ENCODE peak calls at places on chromosomes 16 and 17, in five cellular contexts. G is AG10803, A is heart right ventricle, R is AG04449, Y is tibial nerve. O is an unnamed sample.

GRCh38 chr17:36837616-36838272 is 99.5 kb upstream of the LHX1 start:
- DNase-seq in Y (no peak), A (no peak), R (no peak), G (no peak), O (no peak)

GRCh38 chr17:36901506-36901905 is 35.8 kb upstream of the LHX1 start:
- DNase-seq in R (no peak), G (peak; percentile 35), Y (no peak), A (no peak), O (no peak)

GRCh38 chr17:60594747-60595146 is 5.2 kb upstream of the PPM1D start:
- DNase-seq in R (no peak), Y (no peak), G (no peak), A (no peak), O (no peak)

GRCh38 chr16:58196898-58197313 is 1.0 kb downstream of the CSNK2A2 start:
- DNase-seq in G (peak; percentile 29), A (no peak), Y (no peak), R (no peak), O (no peak)

GRCh38 chr17:49975531-49975930 is 6.5 kb downstream of the DLX4 start:
- DNase-seq in A (no peak), R (no peak), G (no peak), Y (no peak), O (no peak)

GRCh38 chr17:73175962-73176565 is 11.3 kb downstream of the SSTR2 start:
- DNase-seq in G (no peak), R (no peak), A (no peak), Y (no peak), O (no peak)

GRCh38 chr16:3235856-3236669 is 1.1 kb upstream of the ZNF200 start:
- DNase-seq in Y (no peak), A (peak; percentile 23), R (no peak), G (no peak), O (no peak)

GRCh38 chr17:45970659-45971058 is 28.4 kb upstream of the STH start:
- DNase-seq in Y (no peak), G (no peak), R (no peak), A (no peak), O (no peak)

GRCh38 chr17:78883533-78884131 is 19.4 kb downstream of the CEP295NL start:
- DNase-seq in A (peak; percentile 85), R (peak; percentile 75), G (peak; percentile 97), Y (peak; percentile 83), O (no peak)

GRCh38 chr16:83044589-83044988 is 417.8 kb downstream of the CDH13 start:
- DNase-seq in A (no peak), R (no peak), G (no peak), Y (no peak), O (no peak)

GRCh38 chr17:28641579-28641978 is 3.4 kb downstream of the BLTP2 start:
- DNase-seq in Y (no peak), A (no peak), G (no peak), R (no peak), O (no peak)

GRCh38 chr17:1709971-1710806 is at the start of gene TLCD2:
- DNase-seq in A (peak; percentile 74), G (peak; percentile 77), Y (peak; percentile 59), R (no peak), O (no peak)

GRCh38 chr17:58316260-58316960 is 12.2 kb downstream of the TSPOAP1 start:
- DNase-seq in Y (no peak), A (no peak), R (no peak), G (no peak), O (no peak)

GRCh38 chr16:19879241-19879792 is 5.3 kb downstream of the GPRC5B start:
- DNase-seq in Y (no peak), R (no peak), G (no peak), A (peak; percentile 57), O (no peak)

GRCh38 chr16:11105038-11105903 is 150.7 kb downstream of the SOCS1 start:
- DNase-seq in A (no peak), G (peak; percentile 93), R (peak; percentile 79), Y (no peak), O (peak; percentile 78)

GRCh38 chr16:22970191-22970845 is 156.4 kb downstream of the HS3ST2 start:
- DNase-seq in R (no peak), G (no peak), A (peak; percentile 33), Y (no peak), O (no peak)

GRCh38 chr17:64772845-64773299 is 110.8 kb upstream of the SMURF2 start:
- DNase-seq in A (no peak), G (no peak), R (no peak), Y (no peak), O (no peak)

GRCh38 chr17:64771980-64772844 is 110.1 kb upstream of the SMURF2 start:
- DNase-seq in G (no peak), R (no peak), A (no peak), Y (no peak), O (no peak)

GRCh38 chr17:64773836-64774761 is 112.0 kb upstream of the SMURF2 start:
- DNase-seq in R (no peak), G (peak; percentile 50), A (no peak), Y (no peak), O (no peak)

GRCh38 chr17:64774888-64775600 is 112.9 kb upstream of the SMURF2 start:
- DNase-seq in G (no peak), Y (no peak), A (no peak), R (no peak), O (no peak)

DNA sequence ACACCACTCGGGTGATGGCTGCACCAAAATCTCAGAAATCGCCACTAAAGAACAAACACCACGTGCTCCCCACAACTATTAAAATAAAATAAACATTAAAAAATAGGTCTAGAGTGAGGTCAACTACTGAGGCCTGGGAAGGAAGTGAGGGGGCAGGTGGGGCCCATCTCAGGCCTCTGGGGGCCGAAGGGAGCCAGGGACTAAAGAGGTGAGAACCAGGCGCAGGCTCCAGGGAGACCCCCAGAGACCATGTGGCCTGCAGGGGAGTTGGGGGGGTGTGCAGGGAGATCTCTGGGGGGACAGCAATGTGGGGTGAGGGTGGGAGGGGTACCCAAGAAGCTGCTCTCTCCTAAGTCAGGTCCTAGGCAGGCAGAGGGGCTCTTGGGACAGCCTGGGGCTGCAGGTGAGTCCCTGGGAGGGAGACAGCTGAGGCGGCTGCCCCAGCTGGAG is 111.3 kb upstream of the SMURF2 start:
- DNase-seq in Y (no peak), A (no peak), G (no peak), R (no peak), O (no peak)
- H3K4me3 ChIP-seq in Y (no peak overlapping the region), A (no peak overlapping the region), G (no peak overlapping the region), R (no peak overlapping the region), O (no peak overlapping the region)

GRCh38 chr16:50156590-50156989 is 3.5 kb downstream of the TENT4B start:
- DNase-seq in Y (no peak), A (no peak), R (no peak), G (no peak), O (no peak)

GRCh38 chr16:50161950-50162349 is 8.8 kb downstream of the TENT4B start:
- DNase-seq in G (no peak), A (no peak), Y (no peak), R (no peak), O (no peak)

GRCh38 chr16:50165473-50165872 is 12.4 kb downstream of the TENT4B start:
- DNase-seq in G (no peak), A (no peak), R (no peak), Y (no peak), O (no peak)

GRCh38 chr16:50155925-50156324 is 2.8 kb downstream of the TENT4B start:
- DNase-seq in Y (no peak), R (no peak), A (no peak), G (no peak), O (no peak)

GRCh38 chr16:50160495-50161164 is 7.5 kb downstream of the TENT4B start:
- DNase-seq in A (no peak), R (no peak), G (peak; percentile 71), Y (no peak), O (no peak)
- H3K4me3 ChIP-seq in A (no peak overlapping the region), R (no peak overlapping the region), G (no peak overlapping the region), Y (no peak overlapping the region), O (no peak overlapping the region)

GRCh38 chr17:17934796-17935195 is 37.4 kb downstream of the TOM1L2 start:
- DNase-seq in A (no peak), G (no peak), R (no peak), Y (no peak), O (no peak)
- H3K4me3 ChIP-seq in A (no peak overlapping the region), G (no peak overlapping the region), R (no peak overlapping the region), Y (no peak overlapping the region), O (no peak overlapping the region)

GRCh38 chr16:67668495-67669157 is 2.0 kb downstream of the C16orf86 start:
- DNase-seq in R (no peak), Y (no peak), G (no peak), A (no peak), O (no peak)
- H3K4me3 ChIP-seq in R (no peak overlapping the region), Y (no peak overlapping the region), G (no peak overlapping the region), A (no peak overlapping the region), O (no peak overlapping the region)

GRCh38 chr16:67244387-67245188 is 2.7 kb downstream of the FHOD1 start:
- DNase-seq in R (peak; percentile 58), A (peak; percentile 86), Y (no peak), G (peak; percentile 89), O (peak; percentile 74)
- H3K4me3 ChIP-seq in R (peak overlapping the region; percentile 32), A (peak overlapping the region; percentile 69), Y (no peak overlapping the region), G (peak overlapping the region; percentile 20), O (peak overlapping the region; percentile 21)